ENCODE peak calls at places on chromosomes 4 and X, in four cellular contexts. One of them, this sample, is unnamed.

GRCh38 chr4:168221298-168221697 is 97.3 kb downstream of the DDX60 start:
- DNase-seq in fibroblast of mammary gland: peak; percentile 87
- DNase-seq in nephron progenitor cell: no peak
- DNase-seq in lower lobe of right lung: no peak
- DNase-seq in this sample: no peak

GRCh38 chr4:153988446-153988845 is 199.6 kb upstream of the SFRP2 start:
- DNase-seq in fibroblast of mammary gland: peak; percentile 48
- DNase-seq in nephron progenitor cell: no peak
- DNase-seq in lower lobe of right lung: no peak
- DNase-seq in this sample: no peak

GRCh38 chrX:153525451-153525850 is 8.0 kb downstream of the ATP2B3 start:
- DNase-seq in fibroblast of mammary gland: no peak
- DNase-seq in nephron progenitor cell: no peak
- DNase-seq in lower lobe of right lung: no peak
- DNase-seq in this sample: no peak

GRCh38 chr4:20675786-20676185 is 24.5 kb upstream of the PACRGL start:
- DNase-seq in fibroblast of mammary gland: no peak
- DNase-seq in nephron progenitor cell: no peak
- DNase-seq in lower lobe of right lung: no peak
- DNase-seq in this sample: no peak

GRCh38 chrX:23822397-23822796 is 39.4 kb downstream of the SAT1 start:
- DNase-seq in fibroblast of mammary gland: peak; percentile 15
- DNase-seq in nephron progenitor cell: no peak
- DNase-seq in lower lobe of right lung: no peak
- DNase-seq in this sample: peak; percentile 86

GRCh38 chr4:169070895-169071218 is 60.8 kb upstream of the CBR4 start:
- DNase-seq in fibroblast of mammary gland: peak; percentile 9
- DNase-seq in nephron progenitor cell: no peak
- DNase-seq in lower lobe of right lung: no peak
- DNase-seq in this sample: no peak

GRCh38 chr4:2811830-2812599 is 19.1 kb downstream of the SH3BP2 start:
- DNase-seq in fibroblast of mammary gland: peak; percentile 70
- DNase-seq in nephron progenitor cell: peak; percentile 54
- DNase-seq in lower lobe of right lung: peak; percentile 91
- DNase-seq in this sample: peak; percentile 69

GRCh38 chr4:2935762-2936743 is 27.2 kb downstream of the NOP14 start:
- DNase-seq in fibroblast of mammary gland: peak; percentile 57
- DNase-seq in nephron progenitor cell: no peak
- DNase-seq in lower lobe of right lung: no peak
- DNase-seq in this sample: no peak

GRCh38 chr4:94240384-94240783 is 32.7 kb downstream of the SMARCAD1 start:
- DNase-seq in fibroblast of mammary gland: no peak
- DNase-seq in nephron progenitor cell: no peak
- DNase-seq in lower lobe of right lung: no peak
- DNase-seq in this sample: no peak

This sample was measured in pons.